ENCODE peak calls at places on chromosomes 16 and 17, in ten cellular contexts. L, D, O, Z, F, R, W, A, I and J are unnamed samples.

GRCh38 chr17:60971515-60972369 is 294.1 kb downstream of the BCAS3 start:
- DNase-seq in W (peak; percentile 83), Z (peak; percentile 22), D (peak; percentile 28), I (peak; percentile 55), F (no peak), R (no peak), O (peak; percentile 64), L (peak; percentile 63), A (peak; percentile 53), J (no peak)

GRCh38 chr17:60134396-60135159 is 15.2 kb upstream of the CA4 start:
- DNase-seq in F (peak; percentile 45), R (no peak), Z (no peak), L (peak; percentile 58), W (peak; percentile 44), A (no peak), I (no peak), O (no peak), D (no peak), J (no peak)

GRCh38 chr17:82940226-82941020 is 100.6 kb upstream of the ZNF750 start:
- DNase-seq in R (peak; percentile 9), Z (peak; percentile 6), A (no peak), L (no peak), F (peak; percentile 37), O (no peak), W (no peak), D (no peak), I (no peak), J (no peak)

GRCh38 chr17:79843475-79843916 is 4.3 kb upstream of the CBX4 start:
- DNase-seq in A (no peak), L (no peak), F (peak; percentile 54), Z (no peak), W (no peak), D (no peak), I (no peak), R (no peak), O (no peak), J (no peak)

GRCh38 chr16:30786936-30787612 is at the start of gene ZNF629:
- DNase-seq in F (peak; percentile 73), Z (peak; percentile 71), L (peak; percentile 80), I (no peak), D (peak; percentile 49), A (peak; percentile 39), W (peak; percentile 72), O (peak; percentile 85), R (peak; percentile 73), J (peak; percentile 80)

GRCh38 chr17:4951486-4951885 is 567 bp downstream of the ENO3 start:
- DNase-seq in D (no peak), L (peak; percentile 39), A (no peak), W (no peak), O (peak; percentile 89), F (no peak), I (no peak), R (no peak), Z (no peak), J (no peak)

GRCh38 chr16:75742424-75743047 is 16.2 kb upstream of the CPHXL start:
- DNase-seq in R (no peak), D (no peak), O (no peak), I (peak; percentile 2), W (no peak), A (no peak), F (no peak), L (no peak), Z (no peak), J (no peak)

GRCh38 chr17:48441231-48441711 is 11.3 kb upstream of the SKAP1 start:
- DNase-seq in A (peak; percentile 37), F (no peak), O (no peak), Z (no peak), R (no peak), I (no peak), L (no peak), D (no peak), W (no peak), J (peak; percentile 22)

GRCh38 chr17:66548158-66548557 is 245.7 kb downstream of the PRKCA start:
- DNase-seq in Z (no peak), L (no peak), W (no peak), D (no peak), I (no peak), R (no peak), O (no peak), A (peak; percentile 60), F (no peak), J (peak; percentile 28)

GRCh38 chr16:3879258-3879886 is 1.1 kb downstream of the CREBBP start:
- DNase-seq in R (peak; percentile 36), L (peak; percentile 13), F (peak; percentile 67), W (peak; percentile 20), D (no peak), Z (no peak), A (no peak), I (no peak), O (peak; percentile 64), J (peak; percentile 35)

GRCh38 chr17:40462343-40463121 is 19.3 kb downstream of the IGFBP4 start:
- DNase-seq in F (no peak), I (no peak), R (no peak), A (no peak), O (no peak), D (no peak), L (no peak), W (peak; percentile 72), Z (no peak), J (no peak)

GRCh38 chr17:50348522-50349240 is 2.8 kb downstream of the XYLT2 start:
- DNase-seq in O (no peak), F (peak; percentile 44), A (no peak), R (no peak), W (peak; percentile 34), L (no peak), I (peak; percentile 54), Z (no peak), D (peak; percentile 48), J (peak; percentile 19)

GRCh38 chr17:2796164-2797140 is at the start of gene RAP1GAP2:
- DNase-seq in Z (no peak), D (no peak), I (no peak), F (peak; percentile 70), A (peak; percentile 89), W (no peak), L (no peak), R (peak; percentile 62), O (no peak), J (peak; percentile 85)

GRCh38 chr16:80147021-80147680 is 393.6 kb upstream of the DYNLRB2 start:
- DNase-seq in D (no peak), R (no peak), O (no peak), L (no peak), I (no peak), F (no peak), W (no peak), Z (no peak), A (no peak), J (no peak)

GRCh38 chr17:46772013-46772878 is 46.2 kb downstream of the WNT3 start:
- DNase-seq in W (no peak), Z (no peak), L (no peak), A (no peak), R (peak; percentile 35), O (peak; percentile 59), F (peak; percentile 85), I (peak; percentile 52), D (peak; percentile 48), J (no peak)

GRCh38 chr16:11224096-11224893 is 31.7 kb downstream of the SOCS1 start:
- DNase-seq in O (peak; percentile 38), Z (peak; percentile 62), R (peak; percentile 85), I (no peak), A (peak; percentile 93), F (peak; percentile 72), D (no peak), W (no peak), L (no peak), J (peak; percentile 91)

GRCh38 chr17:71855000-71855399 is 265.8 kb upstream of the SOX9 start:
- DNase-seq in R (no peak), Z (no peak), W (no peak), F (no peak), O (no peak), D (no peak), A (no peak), I (no peak), L (no peak), J (no peak)

GRCh38 chr17:64377769-64378282 is 12.8 kb downstream of the PECAM1 start:
- DNase-seq in O (no peak), W (peak; percentile 35), R (no peak), Z (no peak), F (no peak), D (peak; percentile 70), L (no peak), A (no peak), I (no peak), J (no peak)

GRCh38 chr17:17706140-17707060 is 25.1 kb downstream of the RAI1 start:
- DNase-seq in O (no peak), F (peak; percentile 71), I (no peak), D (no peak), A (no peak), R (no peak), L (no peak), Z (no peak), W (no peak), J (no peak)
- TF ChIP-seq CTCF in O (no peak), F (no peak), I (no peak), D (no peak), A (no peak), R (no peak), L (no peak), Z (no peak), W (peak; percentile 36), J (no peak)

GRCh38 chr16:9859706-9860105 is 322.5 kb downstream of the GRIN2A start:
- DNase-seq in W (no peak), D (no peak), A (no peak), Z (no peak), I (no peak), R (no peak), L (no peak), O (no peak), F (no peak), J (no peak)
- H3K4me3 ChIP-seq in W (no peak overlapping the region), D (no peak overlapping the region), A (no peak overlapping the region), Z (no peak overlapping the region), I (no peak overlapping the region), R (no peak overlapping the region), L (no peak overlapping the region), O (no peak overlapping the region), F (no peak overlapping the region), J (no peak overlapping the region)

GRCh38 chr17:57892820-57893595 is 43.2 kb upstream of the MRPS23 start:
- DNase-seq in W (peak; percentile 97), R (peak; percentile 91), L (peak; percentile 73), I (peak; percentile 95), O (peak; percentile 73), F (peak; percentile 93), Z (peak; percentile 92), A (no peak), D (peak; percentile 95), J (peak; percentile 75)
- TF ChIP-seq CTCF in W (no peak), R (no peak), L (no peak), I (no peak), O (no peak), F (no peak), Z (no peak), A (no peak), D (no peak), J (no peak)

DNA sequence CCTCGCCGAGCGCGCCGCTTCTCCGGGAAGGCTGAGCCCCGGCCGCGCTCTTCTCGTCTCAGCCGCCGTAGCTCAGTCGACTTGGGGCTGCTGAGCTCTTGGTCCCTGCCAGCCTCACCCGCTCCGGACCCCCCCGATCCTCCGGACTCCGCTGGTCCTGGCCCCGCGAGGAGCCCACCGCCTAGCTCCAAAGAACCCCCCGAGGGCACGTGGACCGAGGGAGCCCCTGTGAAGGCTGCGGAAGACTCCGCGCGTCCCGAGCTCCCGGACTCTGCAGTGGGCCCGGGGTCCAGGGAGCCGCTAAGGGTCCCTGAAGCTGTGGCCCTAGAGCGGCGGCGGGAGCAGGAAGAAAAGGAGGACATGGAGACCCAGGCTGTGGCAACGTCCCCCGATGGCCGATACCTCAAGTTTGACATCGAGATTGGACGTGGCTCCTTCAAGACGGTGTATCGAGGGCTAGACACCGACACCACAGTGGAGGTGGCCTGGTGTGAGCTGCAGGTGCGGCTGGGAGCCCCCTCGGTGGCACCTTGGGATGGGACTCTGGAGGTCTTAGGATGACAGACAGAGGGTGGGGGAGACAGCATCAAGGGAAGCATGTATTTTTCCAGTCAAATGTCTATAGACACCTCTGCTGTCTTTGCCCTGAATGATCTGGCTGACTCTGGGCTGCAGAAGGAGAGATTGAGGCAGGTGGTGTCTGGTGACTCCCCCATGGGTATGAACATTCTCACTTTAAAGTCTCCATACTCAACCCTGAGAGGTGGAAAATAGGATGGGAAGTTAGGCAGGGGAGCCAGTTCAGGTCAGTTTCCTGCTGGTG is 617 bp downstream of the WNK4 start:
- DNase-seq in A (no peak), L (peak; percentile 47), Z (no peak), I (no peak), F (no peak), O (peak; percentile 26), D (no peak), R (no peak), W (no peak), J (no peak)
- H3K4me3 ChIP-seq in A (no peak overlapping the region), L (peak overlapping the region; percentile 59), Z (no peak overlapping the region), I (peak overlapping the region; percentile 29), F (peak overlapping the region; percentile 9), O (peak overlapping the region; percentile 50), D (peak overlapping the region; percentile 24), R (peak overlapping the region; percentile 60), W (peak overlapping the region; percentile 64), J (peak overlapping the region; percentile 48)